ENCODE peak calls at places on chromosomes 1 and 21, in six cellular contexts. One of them, this sample, is unnamed.

GRCh38 chr1:111290640-111291039 is at the start of gene CHIA:
- DNase-seq in activated CD8-positive, alpha-beta memory T cell treated with anti-CD3 and anti-CD28 coated beads, Interleukin-2, amount 50 U/mL, for 4 hours: no peak
- DNase-seq in mesothelial cell of epicardium: no peak
- DNase-seq in heart right ventricle: no peak
- DNase-seq in hypothalamus: no peak
- DNase-seq in anterior cingulate cortex: no peak
- DNase-seq in this sample: no peak

GRCh38 chr1:218735436-218735835 is 390.3 kb downstream of the TGFB2 start:
- DNase-seq in activated CD8-positive, alpha-beta memory T cell treated with anti-CD3 and anti-CD28 coated beads, Interleukin-2, amount 50 U/mL, for 4 hours: no peak
- DNase-seq in mesothelial cell of epicardium: no peak
- DNase-seq in heart right ventricle: no peak
- DNase-seq in hypothalamus: no peak
- DNase-seq in anterior cingulate cortex: no peak
- DNase-seq in this sample: no peak

GRCh38 chr1:23249785-23250184 is 32.5 kb upstream of the HTR1D start:
- DNase-seq in activated CD8-positive, alpha-beta memory T cell treated with anti-CD3 and anti-CD28 coated beads, Interleukin-2, amount 50 U/mL, for 4 hours: no peak
- DNase-seq in mesothelial cell of epicardium: no peak
- DNase-seq in heart right ventricle: no peak
- DNase-seq in hypothalamus: no peak
- DNase-seq in anterior cingulate cortex: no peak
- DNase-seq in this sample: no peak

GRCh38 chr1:19325958-19326747 is 14.0 kb downstream of the SLC66A1 start:
- DNase-seq in activated CD8-positive, alpha-beta memory T cell treated with anti-CD3 and anti-CD28 coated beads, Interleukin-2, amount 50 U/mL, for 4 hours: no peak
- DNase-seq in mesothelial cell of epicardium: no peak
- DNase-seq in heart right ventricle: no peak
- DNase-seq in hypothalamus: no peak
- DNase-seq in anterior cingulate cortex: no peak
- DNase-seq in this sample: no peak

GRCh38 chr1:150875197-150876110 is 945 bp downstream of the ARNT start:
- DNase-seq in activated CD8-positive, alpha-beta memory T cell treated with anti-CD3 and anti-CD28 coated beads, Interleukin-2, amount 50 U/mL, for 4 hours: no peak
- DNase-seq in mesothelial cell of epicardium: no peak
- DNase-seq in heart right ventricle: no peak
- DNase-seq in hypothalamus: no peak
- DNase-seq in anterior cingulate cortex: no peak
- DNase-seq in this sample: no peak

GRCh38 chr1:109197163-109198042 is 16.3 kb upstream of the SARS1 start:
- DNase-seq in activated CD8-positive, alpha-beta memory T cell treated with anti-CD3 and anti-CD28 coated beads, Interleukin-2, amount 50 U/mL, for 4 hours: no peak
- DNase-seq in mesothelial cell of epicardium: no peak
- DNase-seq in heart right ventricle: peak; percentile 19
- DNase-seq in hypothalamus: no peak
- DNase-seq in anterior cingulate cortex: no peak
- DNase-seq in this sample: peak; percentile 64

GRCh38 chr1:219876798-219877209 is 51.6 kb downstream of the SLC30A10 start:
- DNase-seq in activated CD8-positive, alpha-beta memory T cell treated with anti-CD3 and anti-CD28 coated beads, Interleukin-2, amount 50 U/mL, for 4 hours: no peak
- DNase-seq in mesothelial cell of epicardium: no peak
- DNase-seq in heart right ventricle: no peak
- DNase-seq in hypothalamus: no peak
- DNase-seq in anterior cingulate cortex: no peak
- DNase-seq in this sample: no peak

GRCh38 chr1:15849775-15850449 is 2.4 kb downstream of the SPEN start:
- DNase-seq in activated CD8-positive, alpha-beta memory T cell treated with anti-CD3 and anti-CD28 coated beads, Interleukin-2, amount 50 U/mL, for 4 hours: no peak
- DNase-seq in mesothelial cell of epicardium: peak; percentile 46
- DNase-seq in heart right ventricle: no peak
- DNase-seq in hypothalamus: peak; percentile 20
- DNase-seq in anterior cingulate cortex: peak; percentile 37
- DNase-seq in this sample: peak; percentile 79

GRCh38 chr1:168146160-168146539 is 9.4 kb upstream of the GPR161 start:
- DNase-seq in activated CD8-positive, alpha-beta memory T cell treated with anti-CD3 and anti-CD28 coated beads, Interleukin-2, amount 50 U/mL, for 4 hours: no peak
- DNase-seq in mesothelial cell of epicardium: no peak
- DNase-seq in heart right ventricle: no peak
- DNase-seq in hypothalamus: no peak
- DNase-seq in anterior cingulate cortex: no peak
- DNase-seq in this sample: no peak

GRCh38 chr1:14328687-14329086 is 269.8 kb upstream of the KAZN start:
- DNase-seq in activated CD8-positive, alpha-beta memory T cell treated with anti-CD3 and anti-CD28 coated beads, Interleukin-2, amount 50 U/mL, for 4 hours: no peak
- DNase-seq in mesothelial cell of epicardium: no peak
- DNase-seq in heart right ventricle: no peak
- DNase-seq in hypothalamus: no peak
- DNase-seq in anterior cingulate cortex: no peak
- DNase-seq in this sample: no peak

GRCh38 chr21:31688603-31689368 is 29.3 kb downstream of the SOD1 start:
- DNase-seq in activated CD8-positive, alpha-beta memory T cell treated with anti-CD3 and anti-CD28 coated beads, Interleukin-2, amount 50 U/mL, for 4 hours: no peak
- DNase-seq in mesothelial cell of epicardium: no peak
- DNase-seq in heart right ventricle: no peak
- DNase-seq in hypothalamus: no peak
- DNase-seq in anterior cingulate cortex: no peak
- DNase-seq in this sample: no peak

GRCh38 chr1:172125250-172125649 is 284.0 kb downstream of the DNM3 start:
- DNase-seq in activated CD8-positive, alpha-beta memory T cell treated with anti-CD3 and anti-CD28 coated beads, Interleukin-2, amount 50 U/mL, for 4 hours: no peak
- DNase-seq in mesothelial cell of epicardium: no peak
- DNase-seq in heart right ventricle: no peak
- DNase-seq in hypothalamus: no peak
- DNase-seq in anterior cingulate cortex: no peak
- DNase-seq in this sample: no peak

GRCh38 chr1:99818063-99818699 is 32.0 kb upstream of the AGL start:
- DNase-seq in activated CD8-positive, alpha-beta memory T cell treated with anti-CD3 and anti-CD28 coated beads, Interleukin-2, amount 50 U/mL, for 4 hours: no peak
- DNase-seq in mesothelial cell of epicardium: no peak
- DNase-seq in heart right ventricle: no peak
- DNase-seq in hypothalamus: no peak
- DNase-seq in anterior cingulate cortex: no peak
- DNase-seq in this sample: no peak

GRCh38 chr1:68495532-68495931 is 1.4 kb downstream of the DEPDC1 start:
- DNase-seq in activated CD8-positive, alpha-beta memory T cell treated with anti-CD3 and anti-CD28 coated beads, Interleukin-2, amount 50 U/mL, for 4 hours: no peak
- DNase-seq in mesothelial cell of epicardium: no peak
- DNase-seq in heart right ventricle: no peak
- DNase-seq in hypothalamus: no peak
- DNase-seq in anterior cingulate cortex: no peak
- DNase-seq in this sample: no peak

GRCh38 chr1:228178737-228179720 is 13.4 kb downstream of the IBA57 start:
- DNase-seq in activated CD8-positive, alpha-beta memory T cell treated with anti-CD3 and anti-CD28 coated beads, Interleukin-2, amount 50 U/mL, for 4 hours: no peak
- DNase-seq in mesothelial cell of epicardium: no peak
- DNase-seq in heart right ventricle: no peak
- DNase-seq in hypothalamus: no peak
- DNase-seq in anterior cingulate cortex: no peak
- DNase-seq in this sample: no peak

GRCh38 chr1:17013598-17014320 is 2.0 kb upstream of the ATP13A2 start:
- DNase-seq in activated CD8-positive, alpha-beta memory T cell treated with anti-CD3 and anti-CD28 coated beads, Interleukin-2, amount 50 U/mL, for 4 hours: no peak
- DNase-seq in mesothelial cell of epicardium: no peak
- DNase-seq in heart right ventricle: no peak
- DNase-seq in hypothalamus: peak; percentile 34
- DNase-seq in anterior cingulate cortex: no peak
- DNase-seq in this sample: peak; percentile 13

GRCh38 chr1:86419277-86419903 is 4.6 kb upstream of the CLCA2 start:
- DNase-seq in activated CD8-positive, alpha-beta memory T cell treated with anti-CD3 and anti-CD28 coated beads, Interleukin-2, amount 50 U/mL, for 4 hours: peak; percentile 31
- DNase-seq in mesothelial cell of epicardium: no peak
- DNase-seq in heart right ventricle: no peak
- DNase-seq in hypothalamus: no peak
- DNase-seq in anterior cingulate cortex: no peak
- DNase-seq in this sample: no peak

GRCh38 chr1:209249785-209250441 is 333.6 kb upstream of the CAMK1G start:
- DNase-seq in activated CD8-positive, alpha-beta memory T cell treated with anti-CD3 and anti-CD28 coated beads, Interleukin-2, amount 50 U/mL, for 4 hours: no peak
- DNase-seq in mesothelial cell of epicardium: no peak
- DNase-seq in heart right ventricle: no peak
- DNase-seq in hypothalamus: no peak
- DNase-seq in anterior cingulate cortex: no peak
- DNase-seq in this sample: no peak

GRCh38 chr1:84164567-84165021 is 20.5 kb downstream of the PRKACB start:
- DNase-seq in activated CD8-positive, alpha-beta memory T cell treated with anti-CD3 and anti-CD28 coated beads, Interleukin-2, amount 50 U/mL, for 4 hours: no peak
- DNase-seq in mesothelial cell of epicardium: no peak
- DNase-seq in heart right ventricle: no peak
- DNase-seq in hypothalamus: no peak
- DNase-seq in anterior cingulate cortex: no peak
- DNase-seq in this sample: no peak

GRCh38 chr1:204323887-204324286 is 35.8 kb downstream of the PLEKHA6 start:
- DNase-seq in activated CD8-positive, alpha-beta memory T cell treated with anti-CD3 and anti-CD28 coated beads, Interleukin-2, amount 50 U/mL, for 4 hours: no peak
- DNase-seq in mesothelial cell of epicardium: no peak
- DNase-seq in heart right ventricle: no peak
- DNase-seq in hypothalamus: no peak
- DNase-seq in anterior cingulate cortex: no peak
- DNase-seq in this sample: no peak

GRCh38 chr1:204438628-204439027 is 27.0 kb upstream of the PPP1R15B start:
- DNase-seq in activated CD8-positive, alpha-beta memory T cell treated with anti-CD3 and anti-CD28 coated beads, Interleukin-2, amount 50 U/mL, for 4 hours: no peak
- DNase-seq in mesothelial cell of epicardium: no peak
- DNase-seq in heart right ventricle: no peak
- DNase-seq in hypothalamus: no peak
- DNase-seq in anterior cingulate cortex: no peak
- DNase-seq in this sample: no peak

GRCh38 chr1:209534496-209535250 is 48.8 kb upstream of the CAMK1G start:
- DNase-seq in activated CD8-positive, alpha-beta memory T cell treated with anti-CD3 and anti-CD28 coated beads, Interleukin-2, amount 50 U/mL, for 4 hours: no peak
- DNase-seq in mesothelial cell of epicardium: no peak
- DNase-seq in heart right ventricle: no peak
- DNase-seq in hypothalamus: no peak
- DNase-seq in anterior cingulate cortex: no peak
- DNase-seq in this sample: no peak

GRCh38 chr1:111709986-111710385 is 29.2 kb downstream of the INKA2 start:
- DNase-seq in activated CD8-positive, alpha-beta memory T cell treated with anti-CD3 and anti-CD28 coated beads, Interleukin-2, amount 50 U/mL, for 4 hours: no peak
- DNase-seq in mesothelial cell of epicardium: no peak
- DNase-seq in heart right ventricle: no peak
- DNase-seq in hypothalamus: no peak
- DNase-seq in anterior cingulate cortex: no peak
- DNase-seq in this sample: no peak

GRCh38 chr1:14522331-14523241 is 75.9 kb upstream of the KAZN start:
- DNase-seq in activated CD8-positive, alpha-beta memory T cell treated with anti-CD3 and anti-CD28 coated beads, Interleukin-2, amount 50 U/mL, for 4 hours: no peak
- DNase-seq in mesothelial cell of epicardium: no peak
- DNase-seq in heart right ventricle: peak; percentile 17
- DNase-seq in hypothalamus: no peak
- DNase-seq in anterior cingulate cortex: no peak
- DNase-seq in this sample: no peak

GRCh38 chr1:65020774-65021173 is 54.4 kb upstream of the JAK1 start:
- DNase-seq in activated CD8-positive, alpha-beta memory T cell treated with anti-CD3 and anti-CD28 coated beads, Interleukin-2, amount 50 U/mL, for 4 hours: no peak
- DNase-seq in mesothelial cell of epicardium: no peak
- DNase-seq in heart right ventricle: no peak
- DNase-seq in hypothalamus: no peak
- DNase-seq in anterior cingulate cortex: no peak
- DNase-seq in this sample: no peak

GRCh38 chr1:20355828-20356735 is 65.4 kb downstream of the VWA5B1 start:
- DNase-seq in activated CD8-positive, alpha-beta memory T cell treated with anti-CD3 and anti-CD28 coated beads, Interleukin-2, amount 50 U/mL, for 4 hours: no peak
- DNase-seq in mesothelial cell of epicardium: no peak
- DNase-seq in heart right ventricle: no peak
- DNase-seq in hypothalamus: no peak
- DNase-seq in anterior cingulate cortex: no peak
- DNase-seq in this sample: no peak

GRCh38 chr1:172903581-172904220 is 147.0 kb downstream of the TNFSF18 start:
- DNase-seq in activated CD8-positive, alpha-beta memory T cell treated with anti-CD3 and anti-CD28 coated beads, Interleukin-2, amount 50 U/mL, for 4 hours: no peak
- DNase-seq in mesothelial cell of epicardium: no peak
- DNase-seq in heart right ventricle: no peak
- DNase-seq in hypothalamus: no peak
- DNase-seq in anterior cingulate cortex: no peak
- DNase-seq in this sample: no peak

This sample was measured in head of caudate nucleus.